ENCODE peak calls at places on chromosomes 16 and 17, in seven cellular contexts. T, C, E, Z, K, Y and I are unnamed samples.
A peak's percentile ranks its signal among the peaks of the same experiment; 100 is the strongest.

GRCh38 chr17:66673668-66674276 is 161.1 kb upstream of the CACNG5 start:
- DNase-seq in T (peak; percentile 72), C (peak; percentile 17), E (peak; percentile 43), Z (no peak), K (peak; percentile 70), Y (no peak), I (peak; percentile 88)

GRCh38 chr16:27441276-27441675 is 39.3 kb downstream of the IL21R start:
- DNase-seq in T (no peak), C (no peak), E (no peak), Z (no peak), K (no peak), Y (no peak), I (no peak)

GRCh38 chr16:27646811-27647210 is 96.9 kb downstream of the KATNIP start:
- DNase-seq in T (no peak), C (no peak), E (no peak), Z (no peak), K (no peak), Y (no peak), I (no peak)

GRCh38 chr16:52090080-52090479 is 456.9 kb downstream of the TOX3 start:
- DNase-seq in T (no peak), C (no peak), E (no peak), Z (no peak), K (no peak), Y (no peak), I (no peak)

GRCh38 chr16:84239910-84240309 is at the start of gene KCNG4:
- DNase-seq in T (no peak), C (no peak), E (no peak), Z (no peak), K (peak; percentile 75), Y (no peak), I (peak; percentile 62)

GRCh38 chr16:11386791-11387546 is 41.7 kb downstream of the RMI2 start:
- DNase-seq in T (no peak), C (peak; percentile 41), E (peak; percentile 74), Z (no peak), K (no peak), Y (peak; percentile 78), I (no peak)

GRCh38 chr17:50198026-50198669 is 3.3 kb downstream of the COL1A1 start:
- DNase-seq in T (peak; percentile 52), C (no peak), E (peak; percentile 72), Z (no peak), K (peak; percentile 89), Y (peak; percentile 46), I (peak; percentile 87)

GRCh38 chr17:53032861-53033271 is 789.9 kb upstream of the KIF2B start:
- DNase-seq in T (peak; percentile 4), C (peak; percentile 66), E (peak; percentile 71), Z (no peak), K (peak; percentile 21), Y (no peak), I (peak; percentile 9)

GRCh38 chr17:74451557-74451956 is 14.9 kb upstream of the CD300A start:
- DNase-seq in T (no peak), C (no peak), E (no peak), Z (no peak), K (no peak), Y (no peak), I (no peak)

DNA sequence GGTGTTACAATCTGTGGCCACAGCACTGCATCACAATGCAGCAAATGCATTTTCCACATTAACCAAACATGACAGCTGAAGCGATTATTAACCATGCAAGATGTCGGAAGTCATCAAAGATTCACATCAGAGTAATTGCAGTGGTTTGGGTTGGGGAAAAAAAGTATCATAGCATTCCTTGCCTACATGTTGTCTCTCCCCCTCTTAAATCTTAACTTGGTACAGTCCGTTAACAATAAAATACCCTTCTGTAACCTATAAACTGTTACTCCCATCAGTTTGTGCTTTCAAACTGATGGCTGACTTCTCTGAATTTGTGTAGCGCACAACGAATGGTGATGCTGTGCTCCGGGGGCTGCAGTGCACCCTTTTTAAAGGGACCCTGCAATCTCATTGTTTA is 51.6 kb downstream of the NUP93 start:
- DNase-seq in T (no peak), C (no peak), E (no peak), Z (no peak), K (no peak), Y (no peak), I (no peak)
- TF ChIP-seq JUND in T (no peak), C (no peak), E (no peak), Z (no peak), K (no peak), Y (no peak), I (no peak)

GRCh38 chr17:8479431-8479947 is 43.8 kb downstream of the NDEL1 start:
- DNase-seq in T (no peak), C (no peak), E (no peak), Z (no peak), K (no peak), Y (no peak), I (no peak)
- TF ChIP-seq JUND in T (no peak), C (no peak), E (no peak), Z (no peak), K (no peak), Y (no peak), I (no peak)

GRCh38 chr17:32596206-32596605 is 109.4 kb downstream of the CDK5R1 start:
- DNase-seq in T (no peak), C (no peak), E (no peak), Z (no peak), K (no peak), Y (no peak), I (no peak)
- TF ChIP-seq JUND in T (no peak), C (no peak), E (no peak), Z (no peak), K (no peak), Y (no peak), I (no peak)

DNA sequence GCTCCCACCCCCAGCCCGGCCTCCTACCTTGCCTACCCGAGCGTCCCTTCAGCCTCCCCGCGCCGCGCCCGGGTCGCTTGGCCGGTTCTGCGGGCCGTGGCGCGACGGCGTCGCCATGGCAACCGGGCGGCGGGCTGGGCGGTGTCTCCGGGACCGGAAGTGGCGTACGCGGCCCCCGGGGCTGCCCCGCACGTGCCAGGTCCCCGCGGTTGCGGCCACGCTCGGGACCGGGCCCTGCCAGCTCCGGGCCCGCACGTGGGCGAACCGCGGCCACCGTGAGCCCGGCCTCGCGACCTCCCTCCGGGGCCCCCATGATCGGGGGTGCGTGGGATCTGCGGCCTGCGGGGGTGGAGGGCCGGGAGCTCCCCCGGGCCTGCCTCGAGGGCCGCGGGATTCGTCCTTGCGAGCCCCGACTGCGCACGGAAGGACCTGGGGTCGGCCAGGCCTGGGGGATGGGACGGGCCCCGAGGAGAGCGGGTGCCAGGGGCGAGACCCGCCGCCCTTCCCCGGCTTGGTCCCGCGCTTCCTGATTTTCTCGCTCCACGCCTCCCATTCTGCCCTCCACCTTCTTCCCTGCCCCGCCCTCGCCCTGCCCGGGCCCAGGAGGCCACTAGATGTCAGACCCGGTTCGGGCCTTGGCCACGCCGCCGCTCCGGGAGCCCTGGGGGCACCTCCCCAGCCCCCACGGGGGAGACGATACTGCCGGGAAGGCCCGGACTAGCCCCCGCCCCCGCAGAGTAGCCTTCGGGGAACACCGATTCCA is at the start of gene CYB561:
- DNase-seq in T (peak; percentile 46), C (no peak), E (no peak), Z (no peak), K (peak; percentile 97), Y (peak; percentile 94), I (peak; percentile 97)
- TF ChIP-seq JUND in T (no peak), C (no peak), E (no peak), Z (no peak), K (no peak), Y (no peak), I (no peak)

GRCh38 chr16:17529982-17530760 is 59.4 kb upstream of the XYLT1 start:
- DNase-seq in T (no peak), C (no peak), E (no peak), Z (peak; percentile 51), K (no peak), Y (peak; percentile 35), I (no peak)

GRCh38 chr16:17526956-17527355 is 56.2 kb upstream of the XYLT1 start:
- DNase-seq in T (no peak), C (no peak), E (no peak), Z (no peak), K (no peak), Y (no peak), I (no peak)

GRCh38 chr16:17527538-17527937 is 56.8 kb upstream of the XYLT1 start:
- DNase-seq in T (no peak), C (no peak), E (no peak), Z (no peak), K (no peak), Y (no peak), I (no peak)

DNA sequence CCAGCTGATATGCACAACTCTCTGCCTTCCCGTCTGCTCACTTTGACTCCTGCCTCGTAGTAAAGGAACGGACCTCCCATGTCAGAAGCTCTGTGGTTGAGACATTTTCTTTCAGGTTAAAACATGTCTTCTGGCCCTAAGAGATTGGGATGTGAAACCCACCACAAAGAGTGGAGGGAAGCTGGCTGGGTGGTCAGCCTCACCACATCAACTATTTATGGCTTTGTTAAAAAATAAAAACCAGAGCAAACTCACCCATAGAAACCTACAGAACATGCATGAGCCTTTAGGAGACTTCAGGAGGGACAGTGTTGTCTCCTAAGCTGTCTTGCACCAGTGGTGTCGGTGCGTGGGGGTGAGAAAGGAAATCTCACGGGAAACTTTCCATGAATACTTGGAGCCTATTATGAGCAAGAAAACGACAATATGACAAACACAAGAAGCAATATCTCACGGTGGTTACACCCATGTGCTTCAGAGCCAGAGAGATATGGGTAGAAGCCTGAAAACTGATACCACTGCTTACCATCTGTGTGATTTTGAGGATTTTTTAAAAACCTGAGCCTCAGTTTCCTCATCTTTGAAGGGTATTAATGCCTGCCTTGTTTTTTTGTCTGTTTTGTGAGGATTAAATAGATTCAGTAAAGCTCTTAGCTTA is 61.7 kb upstream of the XYLT1 start:
- DNase-seq in T (no peak), C (no peak), E (no peak), Z (no peak), K (no peak), Y (no peak), I (no peak)
- TF ChIP-seq JUND in T (no peak), C (no peak), E (no peak), Z (no peak), K (no peak), Y (no peak), I (no peak)

DNA sequence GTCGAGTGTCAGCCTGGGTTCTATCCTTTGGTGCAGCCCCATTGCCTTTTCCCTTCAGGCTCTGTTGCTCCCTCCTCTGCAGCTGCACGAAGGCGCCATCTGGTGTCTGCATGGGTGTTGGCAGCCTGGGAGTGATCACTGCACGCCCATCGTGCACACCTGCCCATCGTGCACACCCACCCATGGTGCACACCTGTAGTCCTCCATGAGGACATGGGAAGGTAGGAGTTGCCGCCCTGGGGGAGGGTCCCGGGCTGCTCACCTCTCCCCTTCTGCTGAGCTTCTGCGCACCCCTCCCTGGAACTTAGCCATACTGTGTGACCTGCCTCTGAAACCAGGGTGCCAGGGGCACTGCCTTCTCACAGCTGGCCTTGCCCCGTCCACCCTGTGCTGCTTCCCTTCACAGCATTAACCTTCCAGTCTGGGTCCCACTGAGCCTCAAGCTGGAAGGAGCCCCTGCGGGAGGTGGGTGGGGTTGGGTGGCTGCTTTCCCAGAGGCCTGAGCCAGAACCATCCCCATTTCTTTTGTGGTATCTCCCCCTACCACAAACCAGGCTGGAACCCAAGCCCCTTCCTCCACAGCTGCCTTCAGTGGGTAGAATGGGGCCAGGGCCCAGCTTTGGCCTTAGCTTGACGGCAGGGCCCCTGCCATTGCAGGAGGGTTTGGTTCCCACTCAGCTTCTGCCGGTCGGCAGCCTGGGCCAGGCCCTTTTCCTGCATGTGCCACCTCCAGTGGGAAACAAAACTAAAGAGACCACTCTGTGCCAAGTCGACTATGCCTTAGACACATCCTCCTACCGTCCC is 2.9 kb downstream of the CTRL start:
- DNase-seq in T (peak; percentile 24), C (no peak), E (peak; percentile 69), Z (no peak), K (peak; percentile 90), Y (peak; percentile 75), I (peak; percentile 79)
- TF ChIP-seq JUND in T (no peak), C (peak; percentile 28), E (no peak), Z (no peak), K (no peak), Y (no peak), I (no peak)

GRCh38 chr17:40821536-40821935 is 878 bp downstream of the KRT10 start:
- DNase-seq in T (no peak), C (no peak), E (no peak), Z (no peak), K (no peak), Y (no peak), I (no peak)
- TF ChIP-seq JUND in T (no peak), C (no peak), E (no peak), Z (no peak), K (no peak), Y (no peak), I (no peak)